ENCODE peak calls at places on chromosomes 7 and 10, in nine cellular contexts. One of them, this sample, is unnamed.

GRCh38 chr10:31242902-31243301 is 76.1 kb upstream of the ZEB1 start:
- DNase-seq in fibroblast of lung: peak
- DNase-seq in cardiac muscle cell: peak
- DNase-seq in tibial nerve: no peak
- DNase-seq in adrenal gland: peak
- DNase-seq in fibroblast of villous mesenchyme: peak
- DNase-seq in ascending aorta: no peak
- DNase-seq in MM.1S: no peak
- DNase-seq in choroid plexus epithelial cell: peak
- DNase-seq in this sample: peak

GRCh38 chr7:28069788-28070187 is 110.8 kb downstream of the JAZF1 start:
- DNase-seq in fibroblast of lung: peak
- DNase-seq in cardiac muscle cell: peak
- DNase-seq in tibial nerve: peak
- DNase-seq in adrenal gland: peak
- DNase-seq in fibroblast of villous mesenchyme: peak
- DNase-seq in ascending aorta: no peak
- DNase-seq in MM.1S: no peak
- DNase-seq in choroid plexus epithelial cell: peak
- DNase-seq in this sample: peak

GRCh38 chr10:9243861-9244515 is 1189.5 kb downstream of the GATA3 start:
- DNase-seq in fibroblast of lung: peak
- DNase-seq in cardiac muscle cell: no peak
- DNase-seq in tibial nerve: no peak
- DNase-seq in adrenal gland: no peak
- DNase-seq in fibroblast of villous mesenchyme: no peak
- DNase-seq in ascending aorta: no peak
- DNase-seq in MM.1S: no peak
- DNase-seq in choroid plexus epithelial cell: no peak
- DNase-seq in this sample: no peak

GRCh38 chr7:35905555-35905954 is 104.7 kb downstream of the SEPTIN7 start:
- DNase-seq in fibroblast of lung: peak
- DNase-seq in cardiac muscle cell: peak
- DNase-seq in tibial nerve: no peak
- DNase-seq in adrenal gland: peak
- DNase-seq in fibroblast of villous mesenchyme: peak
- DNase-seq in ascending aorta: no peak
- DNase-seq in MM.1S: no peak
- DNase-seq in choroid plexus epithelial cell: peak
- DNase-seq in this sample: peak

GRCh38 chr10:111093741-111094380 is 17.0 kb downstream of the ADRA2A start:
- DNase-seq in fibroblast of lung: peak
- DNase-seq in cardiac muscle cell: peak
- DNase-seq in tibial nerve: no peak
- DNase-seq in adrenal gland: no peak
- DNase-seq in fibroblast of villous mesenchyme: no peak
- DNase-seq in ascending aorta: no peak
- DNase-seq in MM.1S: no peak
- DNase-seq in choroid plexus epithelial cell: peak
- DNase-seq in this sample: peak

GRCh38 chr7:105354383-105354782 is 34.3 kb downstream of the SRPK2 start:
- DNase-seq in fibroblast of lung: no peak
- DNase-seq in cardiac muscle cell: no peak
- DNase-seq in tibial nerve: no peak
- DNase-seq in adrenal gland: no peak
- DNase-seq in fibroblast of villous mesenchyme: no peak
- DNase-seq in ascending aorta: no peak
- DNase-seq in MM.1S: no peak
- DNase-seq in choroid plexus epithelial cell: no peak
- DNase-seq in this sample: peak

GRCh38 chr10:34626158-34626557 is 188.9 kb downstream of the PARD3 start:
- DNase-seq in fibroblast of lung: no peak
- DNase-seq in cardiac muscle cell: no peak
- DNase-seq in tibial nerve: no peak
- DNase-seq in adrenal gland: no peak
- DNase-seq in fibroblast of villous mesenchyme: no peak
- DNase-seq in ascending aorta: no peak
- DNase-seq in MM.1S: no peak
- DNase-seq in choroid plexus epithelial cell: no peak
- DNase-seq in this sample: no peak

GRCh38 chr10:130458509-130458908 is 322.3 kb downstream of the GLRX3 start:
- DNase-seq in fibroblast of lung: no peak
- DNase-seq in cardiac muscle cell: no peak
- DNase-seq in tibial nerve: no peak
- DNase-seq in adrenal gland: no peak
- DNase-seq in fibroblast of villous mesenchyme: no peak
- DNase-seq in ascending aorta: no peak
- DNase-seq in MM.1S: no peak
- DNase-seq in choroid plexus epithelial cell: no peak
- DNase-seq in this sample: no peak

GRCh38 chr7:68414631-68415425 is 1183.4 kb upstream of the AUTS2 start:
- DNase-seq in fibroblast of lung: no peak
- DNase-seq in cardiac muscle cell: no peak
- DNase-seq in tibial nerve: no peak
- DNase-seq in adrenal gland: no peak
- DNase-seq in fibroblast of villous mesenchyme: no peak
- DNase-seq in ascending aorta: no peak
- DNase-seq in MM.1S: no peak
- DNase-seq in choroid plexus epithelial cell: no peak
- DNase-seq in this sample: no peak

GRCh38 chr7:68421712-68422111 is 1176.6 kb upstream of the AUTS2 start:
- DNase-seq in fibroblast of lung: no peak
- DNase-seq in cardiac muscle cell: no peak
- DNase-seq in tibial nerve: no peak
- DNase-seq in adrenal gland: no peak
- DNase-seq in fibroblast of villous mesenchyme: no peak
- DNase-seq in ascending aorta: no peak
- DNase-seq in MM.1S: no peak
- DNase-seq in choroid plexus epithelial cell: no peak
- DNase-seq in this sample: no peak

GRCh38 chr7:68417002-68417401 is 1181.3 kb upstream of the AUTS2 start:
- DNase-seq in fibroblast of lung: no peak
- DNase-seq in cardiac muscle cell: no peak
- DNase-seq in tibial nerve: no peak
- DNase-seq in adrenal gland: no peak
- DNase-seq in fibroblast of villous mesenchyme: no peak
- DNase-seq in ascending aorta: no peak
- DNase-seq in MM.1S: no peak
- DNase-seq in choroid plexus epithelial cell: no peak
- DNase-seq in this sample: no peak

GRCh38 chr7:68420342-68420750 is 1177.9 kb upstream of the AUTS2 start:
- DNase-seq in fibroblast of lung: no peak
- DNase-seq in cardiac muscle cell: no peak
- DNase-seq in tibial nerve: no peak
- DNase-seq in adrenal gland: no peak
- DNase-seq in fibroblast of villous mesenchyme: no peak
- DNase-seq in ascending aorta: peak
- DNase-seq in MM.1S: no peak
- DNase-seq in choroid plexus epithelial cell: no peak
- DNase-seq in this sample: no peak

DNA sequence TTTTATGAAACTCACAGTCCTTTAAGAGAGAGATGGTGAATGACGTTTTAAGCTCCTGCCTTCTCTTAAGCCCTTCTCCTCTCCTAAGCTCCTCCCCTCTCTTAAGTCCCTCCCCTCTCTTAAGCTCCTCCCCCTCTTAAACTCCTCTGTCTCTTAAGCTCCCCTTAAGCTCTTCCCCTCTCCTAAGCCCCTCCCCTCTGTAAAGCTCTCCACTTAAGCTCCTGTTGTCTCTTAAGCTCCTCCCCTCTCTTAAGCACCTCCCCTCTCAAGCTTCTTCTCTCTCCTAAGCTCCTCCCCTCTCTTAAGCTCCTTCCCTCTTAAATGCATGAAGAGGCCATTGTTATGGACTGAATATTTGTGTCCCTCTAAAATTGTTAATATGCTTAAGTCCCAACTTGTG is 1180.6 kb upstream of the AUTS2 start:
- DNase-seq in fibroblast of lung: no peak
- DNase-seq in cardiac muscle cell: no peak
- DNase-seq in tibial nerve: no peak
- DNase-seq in adrenal gland: no peak
- DNase-seq in fibroblast of villous mesenchyme: no peak
- DNase-seq in ascending aorta: no peak
- DNase-seq in MM.1S: no peak
- DNase-seq in choroid plexus epithelial cell: no peak
- DNase-seq in this sample: no peak
- H3K4me3 ChIP-seq in fibroblast of lung: no peak
- H3K4me3 ChIP-seq in cardiac muscle cell: no peak
- H3K4me3 ChIP-seq in tibial nerve: no peak
- H3K4me3 ChIP-seq in adrenal gland: no peak
- H3K4me3 ChIP-seq in fibroblast of villous mesenchyme: no peak
- H3K4me3 ChIP-seq in ascending aorta: no peak
- H3K4me3 ChIP-seq in MM.1S: no peak
- H3K4me3 ChIP-seq in choroid plexus epithelial cell: no peak
- H3K4me3 ChIP-seq in this sample: no peak

GRCh38 chr10:5493698-5494097 is 5.7 kb downstream of the CALML5 start:
- DNase-seq in fibroblast of lung: no peak
- DNase-seq in cardiac muscle cell: no peak
- DNase-seq in tibial nerve: no peak
- DNase-seq in adrenal gland: no peak
- DNase-seq in fibroblast of villous mesenchyme: no peak
- DNase-seq in ascending aorta: no peak
- DNase-seq in MM.1S: no peak
- DNase-seq in choroid plexus epithelial cell: no peak
- DNase-seq in this sample: no peak

GRCh38 chr10:5492322-5492855 is 7.0 kb downstream of the CALML5 start:
- DNase-seq in fibroblast of lung: no peak
- DNase-seq in cardiac muscle cell: no peak
- DNase-seq in tibial nerve: no peak
- DNase-seq in adrenal gland: no peak
- DNase-seq in fibroblast of villous mesenchyme: no peak
- DNase-seq in ascending aorta: no peak
- DNase-seq in MM.1S: no peak
- DNase-seq in choroid plexus epithelial cell: no peak
- DNase-seq in this sample: no peak

GRCh38 chr10:5492929-5493576 is 6.3 kb downstream of the CALML5 start:
- DNase-seq in fibroblast of lung: no peak
- DNase-seq in cardiac muscle cell: no peak
- DNase-seq in tibial nerve: no peak
- DNase-seq in adrenal gland: no peak
- DNase-seq in fibroblast of villous mesenchyme: no peak
- DNase-seq in ascending aorta: no peak
- DNase-seq in MM.1S: no peak
- DNase-seq in choroid plexus epithelial cell: no peak
- DNase-seq in this sample: no peak

GRCh38 chr10:5496261-5497250 is 2.8 kb downstream of the CALML5 start:
- DNase-seq in fibroblast of lung: no peak
- DNase-seq in cardiac muscle cell: no peak
- DNase-seq in tibial nerve: no peak
- DNase-seq in adrenal gland: no peak
- DNase-seq in fibroblast of villous mesenchyme: no peak
- DNase-seq in ascending aorta: no peak
- DNase-seq in MM.1S: no peak
- DNase-seq in choroid plexus epithelial cell: no peak
- DNase-seq in this sample: no peak

GRCh38 chr10:5494611-5495010 is 4.8 kb downstream of the CALML5 start:
- DNase-seq in fibroblast of lung: no peak
- DNase-seq in cardiac muscle cell: no peak
- DNase-seq in tibial nerve: no peak
- DNase-seq in adrenal gland: no peak
- DNase-seq in fibroblast of villous mesenchyme: no peak
- DNase-seq in ascending aorta: no peak
- DNase-seq in MM.1S: no peak
- DNase-seq in choroid plexus epithelial cell: no peak
- DNase-seq in this sample: no peak
- TF ChIP-seq CTCF in fibroblast of lung: no peak
- TF ChIP-seq CTCF in cardiac muscle cell: no peak
- TF ChIP-seq CTCF in tibial nerve: no peak
- TF ChIP-seq CTCF in adrenal gland: no peak
- TF ChIP-seq CTCF in fibroblast of villous mesenchyme: no peak
- TF ChIP-seq CTCF in ascending aorta: no peak
- TF ChIP-seq CTCF in MM.1S: no peak
- TF ChIP-seq CTCF in choroid plexus epithelial cell: no peak
- TF ChIP-seq CTCF in this sample: no peak

GRCh38 chr10:124388476-124388822 is 30.3 kb downstream of the OAT start:
- DNase-seq in fibroblast of lung: no peak
- DNase-seq in cardiac muscle cell: no peak
- DNase-seq in tibial nerve: no peak
- DNase-seq in adrenal gland: no peak
- DNase-seq in fibroblast of villous mesenchyme: no peak
- DNase-seq in ascending aorta: no peak
- DNase-seq in MM.1S: no peak
- DNase-seq in choroid plexus epithelial cell: no peak
- DNase-seq in this sample: no peak
- H3K4me3 ChIP-seq in fibroblast of lung: no peak
- H3K4me3 ChIP-seq in cardiac muscle cell: no peak
- H3K4me3 ChIP-seq in tibial nerve: peak
- H3K4me3 ChIP-seq in adrenal gland: no peak
- H3K4me3 ChIP-seq in fibroblast of villous mesenchyme: peak
- H3K4me3 ChIP-seq in ascending aorta: peak
- H3K4me3 ChIP-seq in MM.1S: peak
- H3K4me3 ChIP-seq in choroid plexus epithelial cell: no peak
- H3K4me3 ChIP-seq in this sample: peak

DNA sequence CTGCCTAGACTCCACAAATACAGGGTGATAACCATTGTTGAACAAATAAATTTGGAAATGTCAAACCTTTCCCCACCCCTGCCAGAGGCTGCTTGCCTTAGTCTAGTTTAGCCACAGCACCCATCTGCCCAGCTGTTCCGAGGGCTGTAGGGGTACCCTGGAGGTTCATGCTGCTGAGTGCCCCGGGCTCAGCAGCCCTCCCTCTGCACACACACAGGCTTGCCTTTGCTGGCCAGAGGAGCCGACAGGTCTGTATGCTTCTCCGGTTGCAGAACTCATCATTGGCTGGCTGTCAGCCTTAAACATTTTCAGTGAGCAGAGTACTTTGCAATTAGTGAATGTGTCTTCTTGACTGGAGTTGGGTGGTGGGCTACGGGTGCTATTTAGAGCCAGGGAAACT is 122.9 kb downstream of the NRF1 start:
- DNase-seq in fibroblast of lung: no peak
- DNase-seq in cardiac muscle cell: no peak
- DNase-seq in tibial nerve: no peak
- DNase-seq in adrenal gland: no peak
- DNase-seq in fibroblast of villous mesenchyme: no peak
- DNase-seq in ascending aorta: no peak
- DNase-seq in MM.1S: no peak
- DNase-seq in choroid plexus epithelial cell: no peak
- DNase-seq in this sample: no peak
- TF ChIP-seq CTCF in fibroblast of lung: no peak
- TF ChIP-seq CTCF in cardiac muscle cell: no peak
- TF ChIP-seq CTCF in tibial nerve: no peak
- TF ChIP-seq CTCF in adrenal gland: no peak
- TF ChIP-seq CTCF in fibroblast of villous mesenchyme: no peak
- TF ChIP-seq CTCF in ascending aorta: no peak
- TF ChIP-seq CTCF in MM.1S: no peak
- TF ChIP-seq CTCF in choroid plexus epithelial cell: no peak
- TF ChIP-seq CTCF in this sample: no peak

DNA sequence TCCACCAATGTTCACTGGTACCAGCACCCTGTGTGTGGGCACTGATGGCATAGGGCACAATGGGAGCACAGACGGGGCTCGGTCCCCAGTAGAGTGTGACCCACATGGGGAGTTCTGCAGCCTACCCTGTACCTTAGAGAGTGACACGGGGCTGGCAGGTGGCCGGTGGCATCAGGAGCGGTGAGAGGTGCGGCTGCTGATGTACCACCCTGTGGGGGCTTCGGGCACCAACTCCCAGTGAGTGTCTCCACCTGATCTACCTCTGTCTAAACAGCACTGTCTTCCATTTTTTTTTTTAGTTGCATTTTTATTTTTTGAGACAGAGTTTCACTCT is 4.1 kb downstream of the JAKMIP3 start:
- DNase-seq in fibroblast of lung: no peak
- DNase-seq in cardiac muscle cell: no peak
- DNase-seq in tibial nerve: no peak
- DNase-seq in adrenal gland: no peak
- DNase-seq in fibroblast of villous mesenchyme: no peak
- DNase-seq in ascending aorta: no peak
- DNase-seq in MM.1S: no peak
- DNase-seq in choroid plexus epithelial cell: no peak
- DNase-seq in this sample: no peak
- H3K4me3 ChIP-seq in fibroblast of lung: no peak
- H3K4me3 ChIP-seq in cardiac muscle cell: no peak
- H3K4me3 ChIP-seq in tibial nerve: no peak
- H3K4me3 ChIP-seq in adrenal gland: no peak
- H3K4me3 ChIP-seq in fibroblast of villous mesenchyme: no peak
- H3K4me3 ChIP-seq in ascending aorta: no peak
- H3K4me3 ChIP-seq in MM.1S: no peak
- H3K4me3 ChIP-seq in choroid plexus epithelial cell: no peak
- H3K4me3 ChIP-seq in this sample: no peak